ENCODE peak calls at places on chromosomes 3 and 15, in seven cellular contexts. D, Z, Y, C, S, H and I are unnamed samples.

GRCh38 chr3:42904076-42904475 is 1.9 kb upstream of the ZNF662 start:
- DNase-seq in D (no peak), Z (no peak), H (no peak), Y (no peak), C (no peak), S (no peak), I (no peak)

GRCh38 chr15:49751191-49751590 is 130.3 kb downstream of the DTWD1 start:
- DNase-seq in Z (no peak), H (no peak), C (no peak), Y (no peak), D (no peak), S (no peak), I (no peak)

GRCh38 chr3:29067014-29067413 is 213.9 kb upstream of the RBMS3 start:
- DNase-seq in H (no peak), D (no peak), S (no peak), C (no peak), Y (no peak), Z (no peak), I (no peak)

GRCh38 chr15:90870354-90871096 is 2.1 kb downstream of the FURIN start:
- DNase-seq in Z (no peak), S (no peak), D (no peak), Y (peak), C (peak), H (no peak), I (no peak)

GRCh38 chr15:64905119-64905831 is 6.4 kb upstream of the ANKDD1A start:
- DNase-seq in Z (peak), H (peak), Y (peak), D (peak), C (peak), S (peak), I (peak)

GRCh38 chr3:40631341-40631995 is 106.7 kb downstream of the ZNF621 start:
- DNase-seq in H (no peak), Z (no peak), C (no peak), S (no peak), D (no peak), Y (peak), I (no peak)

GRCh38 chr15:64464271-64465005 is 4.1 kb downstream of the ZNF609 start:
- DNase-seq in Z (no peak), D (no peak), C (no peak), H (no peak), Y (no peak), S (no peak), I (no peak)

GRCh38 chr15:68424754-68425390 is 7.1 kb downstream of the ITGA11 start:
- DNase-seq in D (peak), Z (no peak), C (no peak), Y (no peak), H (no peak), S (no peak), I (no peak)

GRCh38 chr3:143243686-143244085 is 124.1 kb downstream of the CHST2 start:
- DNase-seq in Y (no peak), S (no peak), D (no peak), H (no peak), C (no peak), Z (no peak), I (no peak)

GRCh38 chr3:140571836-140572235 is 106.0 kb upstream of the TRIM42 start:
- DNase-seq in H (no peak), Y (no peak), C (no peak), D (no peak), S (no peak), Z (no peak), I (no peak)

GRCh38 chr3:22960326-22960984 is 242.7 kb upstream of the UBE2E2 start:
- DNase-seq in H (peak), C (peak), S (peak), Y (peak), D (peak), Z (no peak), I (no peak)

GRCh38 chr3:181739628-181740027 is 27.9 kb downstream of the SOX2 start:
- DNase-seq in D (no peak), H (no peak), Y (no peak), C (no peak), Z (no peak), S (no peak), I (no peak)

GRCh38 chr15:77035999-77036471 is 34.9 kb downstream of the TSPAN3 start:
- DNase-seq in Y (no peak), S (no peak), H (no peak), D (no peak), Z (no peak), C (no peak), I (peak)

GRCh38 chr3:144816366-144816765 is 844.7 kb downstream of the DIPK2A start:
- DNase-seq in S (no peak), Z (no peak), H (no peak), C (no peak), Y (no peak), D (no peak), I (no peak)

GRCh38 chr3:17466028-17466427 is 276.4 kb downstream of the TBC1D5 start:
- DNase-seq in C (no peak), Z (no peak), H (no peak), Y (no peak), D (no peak), S (no peak), I (no peak)

GRCh38 chr15:82959423-82959822 is 6.9 kb upstream of the HOMER2 start:
- DNase-seq in H (no peak), D (no peak), C (no peak), Y (no peak), S (no peak), Z (no peak), I (no peak)

GRCh38 chr3:19543212-19543841 is 390.7 kb downstream of the EFHB start:
- DNase-seq in Z (no peak), Y (no peak), C (peak), H (peak), S (no peak), D (no peak), I (no peak)

GRCh38 chr15:97114900-97115763 is 784.6 kb downstream of the NR2F2 start:
- DNase-seq in H (no peak), D (no peak), C (no peak), S (no peak), Z (no peak), Y (no peak), I (no peak)

GRCh38 chr3:176906046-176906905 is 291.0 kb downstream of the TBL1XR1 start:
- DNase-seq in H (peak), C (no peak), Y (no peak), D (no peak), Z (no peak), S (peak), I (no peak)

GRCh38 chr3:42814914-42815507 is 5.8 kb downstream of the ACKR2 start:
- DNase-seq in C (no peak), Y (no peak), S (no peak), Z (no peak), H (no peak), D (peak), I (no peak)

GRCh38 chr3:46409735-46410489 is 2.9 kb downstream of the CCRL2 start:
- DNase-seq in Z (no peak), H (no peak), D (no peak), C (no peak), Y (no peak), S (no peak), I (no peak)

GRCh38 chr15:67049351-67050044 is 15.9 kb upstream of the SMAD3 start:
- DNase-seq in C (peak), S (no peak), Z (no peak), Y (no peak), H (no peak), D (no peak), I (no peak)

GRCh38 chr15:67839358-67839928 is 402 bp downstream of the RNU6-1 start:
- DNase-seq in S (no peak), Y (no peak), Z (peak), C (peak), H (no peak), D (no peak), I (peak)

GRCh38 chr3:122067588-122068240 is 12.6 kb downstream of the CD86 start:
- DNase-seq in H (no peak), S (no peak), C (no peak), Z (no peak), Y (no peak), D (no peak), I (no peak)

GRCh38 chr3:113167929-113168771 is 43.2 kb upstream of the BOC start:
- DNase-seq in S (no peak), Y (no peak), H (no peak), Z (no peak), C (no peak), D (no peak), I (no peak)

GRCh38 chr3:162641869-162642350 is 1145.3 kb downstream of the OTOL1 start:
- DNase-seq in H (no peak), D (no peak), Z (no peak), Y (no peak), S (no peak), C (no peak), I (no peak)

GRCh38 chr15:83204697-83205096 is 2.9 kb downstream of the HDGFL3 start:
- DNase-seq in Z (no peak), H (peak), S (no peak), D (no peak), Y (no peak), C (no peak), I (no peak)

GRCh38 chr3:84772841-84773240 is 185.9 kb upstream of the CADM2 start:
- DNase-seq in Z (no peak), D (no peak), Y (no peak), S (no peak), C (no peak), H (peak), I (no peak)

GRCh38 chr3:160232014-160232413 is 6.8 kb downstream of the C3orf80 start:
- DNase-seq in Z (no peak), D (no peak), H (no peak), S (no peak), C (no peak), Y (no peak), I (no peak)

GRCh38 chr15:64653757-64654156 is 121.6 kb downstream of the RBPMS2 start:
- DNase-seq in H (no peak), D (no peak), Y (no peak), C (no peak), Z (no peak), S (peak), I (no peak)

GRCh38 chr3:159672728-159673471 is 315.7 kb upstream of the IL12A start:
- DNase-seq in Z (no peak), Y (no peak), H (peak), S (no peak), C (no peak), D (no peak), I (no peak)

GRCh38 chr3:174191895-174192294 is 667.2 kb upstream of the NAALADL2 start:
- DNase-seq in Y (no peak), S (no peak), D (no peak), H (no peak), C (no peak), Z (no peak), I (no peak)

GRCh38 chr3:51391566-51392300 is 648 bp downstream of the RBM15B start:
- DNase-seq in S (no peak), Y (peak), C (no peak), H (peak), Z (peak), D (peak), I (peak)

GRCh38 chr15:50929062-50929461 is 20.6 kb downstream of the AP4E1 start:
- DNase-seq in D (no peak), H (no peak), C (no peak), Z (no peak), Y (no peak), S (no peak), I (no peak)

GRCh38 chr3:197356275-197356674 is 57.9 kb upstream of the DLG1 start:
- DNase-seq in Y (no peak), Z (no peak), C (no peak), H (no peak), D (peak), S (no peak), I (no peak)

GRCh38 chr3:134601539-134602439 is 49.0 kb downstream of the KY start:
- DNase-seq in Y (no peak), C (no peak), D (no peak), Z (no peak), S (no peak), H (peak), I (no peak)

GRCh38 chr3:127849368-127849767 is 27.1 kb upstream of the MGLL start:
- DNase-seq in C (no peak), D (no peak), Z (no peak), S (no peak), Y (no peak), H (peak), I (no peak)

GRCh38 chr15:57911247-57911646 is 154.3 kb downstream of the ALDH1A2 start:
- DNase-seq in H (no peak), D (no peak), C (no peak), S (peak), Z (no peak), Y (no peak), I (no peak)